ENCODE peak calls at places on chromosomes 1 and 21, in four cellular contexts. A, L, S and Q are unnamed samples.

GRCh38 chr1:47244339-47244862 is 12.4 kb upstream of the TAL1 start:
- DNase-seq in S (no peak), L (no peak), A (no peak), Q (no peak)

GRCh38 chr1:232226197-232226681 is 403.7 kb downstream of the SIPA1L2 start:
- DNase-seq in L (no peak), S (no peak), A (peak), Q (peak)

GRCh38 chr1:33133478-33134105 is 48.3 kb downstream of the TRIM62 start:
- DNase-seq in L (no peak), A (no peak), S (no peak), Q (no peak)

GRCh38 chr1:2272686-2273400 is 44.7 kb downstream of the SKI start:
- DNase-seq in L (no peak), S (peak), A (no peak), Q (no peak)

GRCh38 chr1:224170748-224171478 is 12.1 kb upstream of the DEGS1 start:
- DNase-seq in S (no peak), L (no peak), A (peak), Q (peak)

GRCh38 chr1:155968670-155969069 is 9.7 kb downstream of the ARHGEF2 start:
- DNase-seq in A (peak), L (no peak), S (peak), Q (no peak)

GRCh38 chr1:84103197-84103992 is 40.7 kb upstream of the PRKACB start:
- DNase-seq in A (peak), S (peak), L (peak), Q (peak)

GRCh38 chr1:245458234-245458633 is 303.4 kb downstream of the KIF26B start:
- DNase-seq in A (peak), S (no peak), L (no peak), Q (no peak)

GRCh38 chr1:65075123-65075976 is 72.7 kb upstream of the AK4 start:
- DNase-seq in A (peak), L (peak), S (no peak), Q (peak)

GRCh38 chr1:23910553-23911246 is 2.5 kb downstream of the CNR2 start:
- DNase-seq in L (no peak), A (no peak), S (no peak), Q (no peak)

GRCh38 chr1:85654066-85654782 is 54.0 kb downstream of the ZNHIT6 start:
- DNase-seq in L (no peak), A (peak), S (no peak), Q (no peak)

GRCh38 chr21:15415541-15416261 is 314.1 kb upstream of the USP25 start:
- DNase-seq in L (peak), S (no peak), A (peak), Q (no peak)

GRCh38 chr1:85935234-85935633 is 221.3 kb downstream of the COL24A1 start:
- DNase-seq in S (no peak), A (no peak), L (no peak), Q (no peak)

GRCh38 chr21:32599146-32599925 is 12.8 kb downstream of the CFAP298 start:
- DNase-seq in S (no peak), A (no peak), L (no peak), Q (no peak)

GRCh38 chr1:180577361-180577760 is 18.6 kb downstream of the OVAAL start:
- DNase-seq in L (no peak), S (no peak), A (peak), Q (no peak)

GRCh38 chr1:203569490-203570318 is 56.9 kb upstream of the ATP2B4 start:
- DNase-seq in S (no peak), A (peak), L (no peak), Q (no peak)

GRCh38 chr1:154398141-154398540 is 7.0 kb upstream of the IL6R start:
- DNase-seq in S (no peak), A (no peak), L (no peak), Q (no peak)

GRCh38 chr1:35261412-35262120 is 6.9 kb upstream of the ZMYM4 start:
- DNase-seq in A (no peak), S (no peak), L (no peak), Q (no peak)

GRCh38 chr1:224503161-224504118 is 68.8 kb upstream of the WDR26 start:
- DNase-seq in L (peak), A (peak), S (peak), Q (peak)

GRCh38 chr1:64505232-64505943 is 35.5 kb downstream of the CACHD1 start:
- DNase-seq in L (peak), A (no peak), S (peak), Q (peak)

GRCh38 chr1:202018476-202019234 is 8.3 kb downstream of the ELF3 start:
- DNase-seq in A (no peak), L (no peak), S (no peak), Q (no peak)

GRCh38 chr1:37666241-37666867 is 26.0 kb upstream of the CDCA8 start:
- DNase-seq in L (no peak), A (no peak), S (no peak), Q (no peak)

GRCh38 chr1:182625716-182626504 is 21.7 kb upstream of the RGS16 start:
- DNase-seq in S (no peak), L (no peak), A (peak), Q (no peak)

GRCh38 chr1:111290640-111291039 is at the start of gene CHIA:
- DNase-seq in L (peak), S (peak), A (peak), Q (no peak)

GRCh38 chr1:223621312-223621734 is 44.2 kb downstream of the CAPN8 start:
- DNase-seq in A (no peak), S (no peak), L (no peak), Q (no peak)

GRCh38 chr1:3926956-3927355 is 26.9 kb upstream of the C1orf174 start:
- DNase-seq in L (no peak), A (no peak), S (no peak), Q (no peak)

GRCh38 chr1:64986903-64987871 is 20.8 kb upstream of the JAK1 start:
- DNase-seq in A (peak), L (no peak), S (no peak), Q (no peak)

GRCh38 chr1:45930258-45931150 is 127.1 kb downstream of the MAST2 start:
- DNase-seq in L (no peak), A (no peak), S (no peak), Q (no peak)

GRCh38 chr1:173149887-173150286 is 57.2 kb downstream of the TNFSF4 start:
- DNase-seq in L (no peak), S (no peak), A (peak), Q (no peak)

GRCh38 chr1:204650911-204651570 is 34.5 kb downstream of the LRRN2 start:
- DNase-seq in S (no peak), A (no peak), L (no peak), Q (no peak)

GRCh38 chr1:87092852-87093251 is 178.4 kb downstream of the HS2ST1 start:
- DNase-seq in S (no peak), A (no peak), L (no peak), Q (no peak)

GRCh38 chr21:44021064-44021463 is 9.0 kb downstream of the TRAPPC10 start:
- DNase-seq in S (no peak), A (no peak), L (no peak), Q (no peak)

GRCh38 chr1:247084771-247085170 is 6.2 kb upstream of the ZNF670 start:
- DNase-seq in S (no peak), L (no peak), A (no peak), Q (no peak)

GRCh38 chr1:2983319-2983705 is 38.0 kb upstream of the ACTRT2 start:
- DNase-seq in S (no peak), L (no peak), A (no peak), Q (no peak)

GRCh38 chr1:78721136-78721535 is 71.5 kb downstream of the IFI44 start:
- DNase-seq in L (no peak), A (no peak), S (no peak), Q (no peak)

GRCh38 chr1:11930571-11931445 is 3.7 kb upstream of the PLOD1 start:
- DNase-seq in S (no peak), L (peak), A (peak), Q (no peak)

GRCh38 chr1:77399250-77400086 is 117.6 kb downstream of the AK5 start:
- DNase-seq in L (no peak), A (peak), S (no peak), Q (peak)

GRCh38 chr1:54875000-54875399 is 12.0 kb downstream of the DHCR24 start:
- DNase-seq in S (no peak), A (no peak), L (no peak), Q (no peak)

GRCh38 chr1:7698666-7699065 is 72.4 kb upstream of the VAMP3 start:
- DNase-seq in A (no peak), S (no peak), L (no peak), Q (no peak)
- H3K27ac ChIP-seq in A (no peak), S (no peak), L (no peak), Q (no peak)

GRCh38 chr1:99691175-99691574 is 45.3 kb downstream of the PALMD start:
- DNase-seq in L (no peak), S (no peak), A (peak), Q (no peak)

GRCh38 chr1:99681583-99681982 is 35.7 kb downstream of the PALMD start:
- DNase-seq in L (peak), A (peak), S (peak), Q (no peak)

GRCh38 chr1:99682291-99682751 is 36.4 kb downstream of the PALMD start:
- DNase-seq in S (no peak), A (peak), L (no peak), Q (no peak)

GRCh38 chr1:99680258-99680657 is 34.3 kb downstream of the PALMD start:
- DNase-seq in L (no peak), A (peak), S (no peak), Q (no peak)

GRCh38 chr1:99685516-99686180 is 39.7 kb downstream of the PALMD start:
- DNase-seq in A (peak), S (peak), L (peak), Q (peak)
- H3K27ac ChIP-seq in A (no peak), S (peak), L (peak), Q (no peak)

GRCh38 chr21:46064870-46065214 is 33.1 kb upstream of the COL6A2 start:
- DNase-seq in L (no peak), A (no peak), S (no peak), Q (no peak)
- H3K27ac ChIP-seq in L (peak), A (no peak), S (peak), Q (no peak)

DNA sequence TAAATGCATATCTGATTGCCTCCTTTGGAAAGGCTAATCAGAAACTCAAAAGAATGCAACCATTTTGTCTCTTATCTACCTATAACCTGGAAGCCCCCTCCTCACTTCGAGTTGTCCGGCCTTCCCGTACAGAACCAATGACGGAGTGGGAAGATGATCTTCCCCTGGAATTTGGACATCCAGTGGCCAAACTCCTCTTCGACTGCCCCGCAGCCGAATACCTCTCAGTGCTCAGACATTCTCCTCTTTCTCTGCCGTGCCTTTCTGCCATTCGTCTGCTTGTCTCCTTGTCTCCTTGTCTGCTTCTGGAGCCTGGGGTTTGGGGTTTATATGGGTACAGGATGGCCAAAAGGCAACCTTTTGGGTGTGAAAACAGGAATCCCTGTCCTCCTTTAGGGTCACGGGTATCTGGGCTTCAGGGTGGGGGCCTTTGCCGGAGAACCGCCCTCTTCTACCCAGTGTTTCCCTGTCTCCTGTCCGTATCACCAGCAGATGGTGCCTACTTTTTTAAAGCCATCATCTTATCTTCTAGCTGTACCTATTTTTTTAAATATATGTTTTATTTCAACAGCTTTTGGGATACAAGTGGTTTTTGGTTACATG is 35.9 kb upstream of the RAB4A start:
- DNase-seq in L (no peak), S (no peak), A (no peak), Q (no peak)
- H3K27ac ChIP-seq in L (no peak), S (no peak), A (no peak), Q (no peak)

GRCh38 chr1:22234631-22235030 is 91.7 kb upstream of the WNT4 start:
- DNase-seq in S (no peak), A (no peak), L (no peak), Q (no peak)
- H3K27ac ChIP-seq in S (no peak), A (no peak), L (no peak), Q (no peak)

GRCh38 chr21:45959182-45959581 is 22.4 kb upstream of the COL6A1 start:
- DNase-seq in A (no peak), L (no peak), S (no peak), Q (no peak)
- H3K27ac ChIP-seq in A (no peak), L (peak), S (peak), Q (no peak)

DNA sequence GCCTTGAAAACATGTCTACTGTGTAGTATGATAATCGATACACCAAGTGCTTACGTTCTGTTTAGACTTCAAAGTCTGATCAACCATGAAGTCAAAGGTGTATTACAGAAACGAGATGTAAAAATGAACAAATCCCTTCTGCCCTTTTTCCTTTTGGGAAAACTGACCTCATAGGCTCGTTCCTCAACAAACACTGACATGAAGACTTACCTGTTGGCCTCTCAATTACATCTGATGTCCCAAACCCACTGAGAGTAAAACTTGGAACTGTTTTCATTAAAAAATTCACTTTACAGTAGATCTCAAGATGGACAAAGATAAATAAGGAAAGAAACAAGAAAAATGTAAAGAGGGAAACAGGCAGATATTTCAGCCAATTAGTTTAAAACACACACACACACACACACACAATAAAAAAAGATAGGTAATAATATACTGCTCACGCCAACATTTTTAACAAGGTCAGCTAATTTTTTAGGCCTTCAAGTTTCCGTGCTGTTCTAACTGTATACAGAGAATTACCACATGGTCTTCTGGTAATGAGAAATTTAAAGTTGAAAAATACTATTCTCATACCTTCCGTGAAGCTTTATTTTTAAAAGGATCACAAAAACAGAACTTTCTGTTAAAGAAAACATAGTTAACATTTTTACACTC is 2.1 kb downstream of the HMGN1 start:
- DNase-seq in L (no peak), A (no peak), S (no peak), Q (no peak)
- H3K27ac ChIP-seq in L (no peak), A (no peak), S (no peak), Q (no peak)

GRCh38 chr1:10319750-10320149 is 79.1 kb upstream of the PGD start:
- DNase-seq in A (no peak), S (no peak), L (no peak), Q (peak)

GRCh38 chr1:10324627-10325026 is 74.2 kb upstream of the PGD start:
- DNase-seq in A (no peak), S (no peak), L (no peak), Q (no peak)

GRCh38 chr1:10316752-10317151 is 82.1 kb upstream of the PGD start:
- DNase-seq in L (no peak), A (no peak), S (no peak), Q (no peak)

GRCh38 chr1:10322821-10323220 is 76.0 kb upstream of the PGD start:
- DNase-seq in L (no peak), S (no peak), A (no peak), Q (no peak)

DNA sequence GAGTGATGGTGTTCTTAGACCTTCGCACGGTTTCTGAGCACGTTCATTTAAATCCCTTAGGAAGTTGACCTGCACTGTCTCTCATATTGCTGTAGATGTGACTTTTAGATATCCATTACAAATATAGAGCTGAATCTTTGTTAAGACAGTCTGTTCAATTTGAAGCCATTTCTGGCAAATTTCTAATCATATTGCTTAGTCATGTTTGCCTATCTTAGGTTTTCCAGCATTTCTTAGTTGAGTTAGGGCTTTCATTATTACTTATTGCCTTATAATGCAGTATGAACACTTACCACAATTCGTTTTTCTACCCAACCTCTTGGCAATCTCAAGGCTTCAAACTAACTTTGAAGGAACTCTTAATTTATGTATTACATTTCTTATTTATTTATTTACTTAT is 78.5 kb upstream of the PGD start:
- DNase-seq in A (no peak), L (no peak), S (no peak), Q (no peak)
- H3K27ac ChIP-seq in A (peak), L (no peak), S (no peak), Q (peak)

GRCh38 chr1:161941726-161942125 is 81.9 kb downstream of the OLFML2B start:
- DNase-seq in S (no peak), L (no peak), A (no peak), Q (no peak)
- H3K27ac ChIP-seq in S (no peak), L (no peak), A (no peak), Q (no peak)

GRCh38 chr1:109266965-109267364 is 16.0 kb downstream of the PSRC1 start:
- DNase-seq in S (no peak), L (no peak), A (peak), Q (no peak)
- H3K27ac ChIP-seq in S (no peak), L (no peak), A (no peak), Q (no peak)